ENCODE peak calls at places on chromosome 5, in five cellular contexts. I is left ventricle myocardium inferior; J is CD8-positive, alpha-beta T cell; H is Peyer's patch; V is WERI-Rb-1. C is an unnamed sample.
A peak's percentile ranks its signal among the peaks of the same experiment; 100 is the strongest.

GRCh38 chr5:127002390-127002789 is 28.0 kb downstream of the MARCHF3 start:
- DNase-seq in I (no peak), J (no peak), V (no peak), H (no peak), C (no peak)

GRCh38 chr5:78242001-78242400 is 52.5 kb downstream of the AP3B1 start:
- DNase-seq in J (no peak), H (no peak), I (no peak), V (no peak), C (no peak)

GRCh38 chr5:89697581-89697980 is 712.0 kb downstream of the CETN3 start:
- DNase-seq in I (no peak), H (no peak), V (no peak), J (no peak), C (no peak)

GRCh38 chr5:169511708-169512107 is 71.9 kb upstream of the SPDL1 start:
- DNase-seq in J (no peak), I (no peak), V (no peak), H (no peak), C (no peak)

GRCh38 chr5:104998572-104998971 is 1436.0 kb upstream of the NUDT12 start:
- DNase-seq in H (no peak), I (no peak), V (no peak), J (no peak), C (no peak)

GRCh38 chr5:61866930-61867329 is 439.1 kb upstream of the KIF2A start:
- DNase-seq in I (no peak), V (no peak), J (no peak), H (no peak), C (no peak)

GRCh38 chr5:2751592-2752021 is at the start of gene IRX2:
- DNase-seq in H (no peak), V (peak; percentile 93), J (no peak), I (peak; percentile 79), C (peak; percentile 93)

GRCh38 chr5:54217826-54218503 is 92.4 kb downstream of the ARL15 start:
- DNase-seq in H (peak; percentile 53), J (no peak), V (peak; percentile 33), I (no peak), C (no peak)

GRCh38 chr5:108093186-108093585 is 288.7 kb downstream of the FBXL17 start:
- DNase-seq in V (no peak), H (no peak), J (no peak), I (no peak), C (no peak)

GRCh38 chr5:93598141-93598996 is 15.3 kb downstream of the NR2F1 start:
- DNase-seq in I (no peak), J (no peak), H (no peak), V (no peak), C (no peak)
- H3K27ac ChIP-seq in I (no peak overlapping the region), J (no peak overlapping the region), H (no peak overlapping the region), V (no peak overlapping the region), C (peak overlapping the region; percentile 56)

GRCh38 chr5:167244583-167244982 is 1046.9 kb upstream of the WWC1 start:
- DNase-seq in J (no peak), V (peak; percentile 58), I (no peak), H (no peak), C (no peak)
- TF ChIP-seq CTCF in J (no peak), V (peak; percentile 73), I (no peak), H (no peak), C (no peak)

GRCh38 chr5:59587489-59588337 is 305.8 kb downstream of the PDE4D start:
- DNase-seq in H (peak; percentile 57), J (no peak), I (peak; percentile 49), V (peak; percentile 90), C (peak; percentile 61)
- H3K4me3 ChIP-seq in H (peak overlapping the region; percentile 47), J (no peak overlapping the region), I (peak overlapping the region; percentile 55), V (peak overlapping the region; percentile 26), C (peak overlapping the region; percentile 52)

DNA sequence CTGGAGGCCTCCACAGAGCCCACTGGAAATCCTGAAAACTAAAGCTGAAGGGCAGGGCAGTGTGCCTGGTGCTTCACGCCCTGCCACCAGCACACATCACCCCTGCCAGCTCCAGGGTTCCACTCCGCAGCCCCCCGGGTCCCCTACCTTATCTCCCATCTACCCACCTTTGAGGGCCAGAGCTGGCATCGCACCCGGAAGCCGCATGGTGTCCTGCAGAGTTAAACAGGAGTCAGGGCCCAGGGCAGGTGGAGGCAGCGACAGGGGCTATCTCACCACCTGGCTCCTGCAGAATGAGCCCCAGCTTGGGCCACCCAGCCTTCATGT is 18.8 kb downstream of the PDGFRB start:
- DNase-seq in V (no peak), I (no peak), J (no peak), H (no peak), C (no peak)
- H3K27ac ChIP-seq in V (no peak overlapping the region), I (peak overlapping the region; percentile 89), J (no peak overlapping the region), H (peak overlapping the region; percentile 70), C (peak overlapping the region; percentile 73)

DNA sequence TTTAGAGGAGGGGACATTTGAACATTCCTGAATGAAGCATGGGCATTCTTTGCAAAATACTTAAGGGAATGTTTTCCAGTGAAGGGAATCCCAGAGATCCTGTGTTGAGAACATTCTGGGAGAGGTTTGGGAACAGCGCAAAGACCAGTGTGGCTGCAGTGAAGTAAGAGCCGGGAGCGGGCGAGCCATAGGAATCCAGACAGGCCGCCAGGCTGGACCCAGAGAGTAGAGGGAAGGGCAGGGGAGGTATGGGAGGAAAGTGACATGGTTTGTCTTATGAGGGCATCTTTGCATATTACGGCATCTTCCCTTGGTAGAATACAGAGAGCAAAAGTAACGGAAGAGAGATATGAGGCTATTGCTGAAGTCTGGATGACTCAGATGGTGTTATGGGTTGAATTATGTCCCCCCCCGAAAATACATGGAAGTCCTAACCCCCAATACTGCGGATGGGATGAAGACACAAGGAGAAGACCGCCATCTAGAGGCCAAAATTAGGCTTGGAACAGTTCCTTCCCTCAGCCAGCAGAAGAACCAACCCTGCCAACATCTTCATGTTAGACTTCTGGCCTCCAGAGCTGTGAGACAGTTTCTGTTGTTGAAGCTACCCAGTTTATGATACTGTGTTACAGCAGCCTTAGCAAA is 268.2 kb downstream of the MAST4 start:
- DNase-seq in J (no peak), V (peak; percentile 22), H (no peak), I (no peak), C (no peak)
- TF ChIP-seq CTCF in J (no peak), V (peak; percentile 67), H (no peak), I (peak; percentile 61), C (peak; percentile 51)

GRCh38 chr5:31329722-31330121 is 136.2 kb downstream of the CDH6 start:
- DNase-seq in H (no peak), I (no peak), V (no peak), J (no peak), C (no peak)
- H3K4me3 ChIP-seq in H (no peak overlapping the region), I (no peak overlapping the region), V (no peak overlapping the region), J (no peak overlapping the region), C (no peak overlapping the region)

GRCh38 chr5:143219696-143220095 is 183.8 kb downstream of the NR3C1 start:
- DNase-seq in I (no peak), J (no peak), H (no peak), V (no peak), C (no peak)
- H3K27ac ChIP-seq in I (peak overlapping the region; percentile 85), J (no peak overlapping the region), H (no peak overlapping the region), V (no peak overlapping the region), C (peak overlapping the region; percentile 61)

DNA sequence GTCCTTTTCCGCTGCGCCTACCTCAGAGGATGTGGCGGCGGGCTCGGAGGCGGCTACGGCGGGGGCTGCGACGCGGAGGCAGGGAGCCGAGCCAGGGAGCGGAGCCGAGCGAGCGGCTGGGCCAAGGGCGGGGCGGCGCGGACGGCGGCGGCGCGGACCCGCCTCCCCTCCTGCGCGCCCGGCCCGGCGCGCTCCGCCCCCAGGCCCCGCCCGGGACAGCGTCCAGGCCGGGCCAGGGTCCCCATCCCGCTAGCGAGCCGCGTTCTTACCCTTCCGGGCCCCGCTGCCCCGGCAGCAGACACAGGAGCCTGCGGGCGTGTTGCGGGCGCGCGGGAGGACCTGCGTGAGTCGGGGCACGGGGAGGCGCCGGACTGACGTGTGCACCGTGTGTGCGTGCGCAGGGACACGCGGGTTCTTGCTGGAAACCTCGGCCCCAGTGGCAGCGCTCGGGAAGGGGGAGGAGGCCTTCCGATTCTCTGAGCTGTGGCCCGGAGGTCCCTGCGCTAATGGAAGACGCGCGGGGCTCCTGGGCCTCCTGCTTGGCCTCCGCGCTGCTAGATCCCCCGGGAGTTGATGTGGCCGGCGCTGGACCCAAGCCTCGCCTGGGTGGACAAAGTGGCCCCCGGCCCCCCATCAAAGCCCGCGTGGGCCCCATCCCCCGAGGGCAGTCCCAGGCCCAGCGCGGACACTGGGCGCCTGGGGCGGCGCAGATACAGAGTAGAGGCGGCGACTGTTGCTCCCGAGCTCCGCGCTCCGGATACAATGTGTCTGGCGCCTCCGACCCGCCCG is at the start of gene VDAC1:
- DNase-seq in V (peak; percentile 73), I (peak; percentile 84), J (peak; percentile 68), H (peak; percentile 88), C (peak; percentile 89)
- TF ChIP-seq CTCF in V (no peak), I (no peak), J (no peak), H (no peak), C (peak; percentile 15)

DNA sequence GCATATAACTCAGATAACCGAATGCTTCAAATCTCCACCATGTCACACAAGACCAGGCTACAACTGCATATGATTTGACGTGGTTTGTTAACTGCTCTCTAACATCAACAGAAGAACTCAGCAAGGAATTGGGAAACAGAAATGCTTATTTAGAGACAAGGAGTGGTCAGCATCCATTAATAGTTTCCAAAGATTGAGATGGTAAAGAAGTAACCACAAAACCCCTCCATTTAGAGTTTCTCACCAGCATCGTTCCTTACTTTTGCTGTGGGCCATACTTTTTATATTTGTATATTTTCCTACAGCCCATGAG is 25.2 kb downstream of the DPYSL3 start:
- DNase-seq in H (no peak), J (no peak), I (no peak), V (no peak), C (no peak)
- H3K4me3 ChIP-seq in H (no peak overlapping the region), J (no peak overlapping the region), I (no peak overlapping the region), V (peak overlapping the region; percentile 11), C (no peak overlapping the region)

C was measured in lower lobe of right lung.